ENCODE peak calls at places on chromosomes 6 and 20, in four cellular contexts. Q, Z, D and Y are unnamed samples.

GRCh38 chr20:59645316-59645715 is 41.0 kb downstream of the PHACTR3 start:
- DNase-seq in Z (no peak), D (no peak), Q (no peak), Y (no peak)

GRCh38 chr6:43993881-43994523 is 133.2 kb downstream of the MRPL14 start:
- DNase-seq in Z (no peak), D (no peak), Q (no peak), Y (no peak)

GRCh38 chr20:56928007-56928406 is 298.9 kb downstream of the TFAP2C start:
- DNase-seq in Q (no peak), D (no peak), Z (no peak), Y (no peak)

GRCh38 chr6:139349464-139350020 is 24.9 kb downstream of the CITED2 start:
- DNase-seq in Z (peak; percentile 29), D (no peak), Q (no peak), Y (no peak)

GRCh38 chr6:94269256-94269655 is 849.9 kb upstream of the EPHA7 start:
- DNase-seq in Z (no peak), D (no peak), Q (no peak), Y (no peak)

GRCh38 chr6:30111266-30111856 is 1.5 kb downstream of the TRIM31 start:
- DNase-seq in Z (no peak), Q (no peak), D (no peak), Y (no peak)

GRCh38 chr6:65182681-65183080 is 524.3 kb downstream of the EYS start:
- DNase-seq in Q (no peak), Z (no peak), D (peak; percentile 9), Y (no peak)

GRCh38 chr6:101668496-101668895 is 275.0 kb downstream of the GRIK2 start:
- DNase-seq in Q (no peak), D (peak; percentile 18), Z (peak; percentile 75), Y (no peak)

GRCh38 chr6:151647871-151648639 is 154.2 kb downstream of the CCDC170 start:
- DNase-seq in Q (no peak), Z (no peak), D (peak; percentile 16), Y (no peak)

GRCh38 chr6:107704377-107705013 is 119.6 kb downstream of the SCML4 start:
- DNase-seq in Z (peak; percentile 30), Q (no peak), D (peak; percentile 79), Y (peak; percentile 47)

GRCh38 chr6:129022011-129022553 is 139.1 kb downstream of the LAMA2 start:
- DNase-seq in Q (no peak), Z (no peak), D (no peak), Y (no peak)

GRCh38 chr6:46024122-46024769 is 8.6 kb upstream of the CLIC5 start:
- DNase-seq in D (no peak), Q (no peak), Z (no peak), Y (no peak)

GRCh38 chr20:3452127-3452526 is 18.7 kb upstream of the ATRN start:
- DNase-seq in Q (no peak), Z (no peak), D (no peak), Y (no peak)

GRCh38 chr6:16514249-16514648 is 247.0 kb downstream of the ATXN1 start:
- DNase-seq in D (peak; percentile 81), Q (no peak), Z (peak; percentile 33), Y (peak; percentile 71)

GRCh38 chr6:111818539-111819226 is 54.6 kb downstream of the FYN start:
- DNase-seq in Z (no peak), D (no peak), Q (no peak), Y (no peak)

GRCh38 chr6:36852481-36853147 is 13.4 kb upstream of the CPNE5 start:
- DNase-seq in Z (no peak), D (peak; percentile 91), Q (no peak), Y (peak; percentile 51)

GRCh38 chr6:41367700-41368099 is 32.3 kb downstream of the NCR2 start:
- DNase-seq in Z (peak; percentile 68), Q (no peak), D (peak; percentile 49), Y (peak; percentile 85)

GRCh38 chr6:87473419-87473903 is 687 bp downstream of the SLC35A1 start:
- DNase-seq in Q (no peak), Z (peak; percentile 63), D (peak; percentile 61), Y (peak; percentile 8)

GRCh38 chr6:168908166-168908565 is 345.5 kb downstream of the THBS2 start:
- DNase-seq in Q (no peak), D (peak; percentile 86), Z (peak; percentile 39), Y (no peak)

GRCh38 chr6:3319801-3320200 is 61.1 kb downstream of the PSMG4 start:
- DNase-seq in Q (no peak), Z (no peak), D (no peak), Y (no peak)

GRCh38 chr6:89547286-89547685 is 91.3 kb downstream of the LYRM2 start:
- DNase-seq in Q (no peak), Z (no peak), D (no peak), Y (no peak)

GRCh38 chr6:112618796-112619195 is 271.7 kb downstream of the RFPL4B start:
- DNase-seq in D (peak; percentile 20), Z (no peak), Q (no peak), Y (peak; percentile 13)

GRCh38 chr6:148112851-148113319 is 229.8 kb upstream of the SASH1 start:
- DNase-seq in D (no peak), Q (no peak), Z (peak; percentile 33), Y (no peak)

GRCh38 chr6:128558021-128558420 is 37.6 kb upstream of the PTPRK start:
- DNase-seq in Q (no peak), D (no peak), Z (no peak), Y (no peak)

GRCh38 chr6:95240514-95240913 is 336.8 kb upstream of the MANEA start:
- DNase-seq in Z (no peak), Q (no peak), D (peak; percentile 24), Y (no peak)

GRCh38 chr6:112311950-112312547 is 35.1 kb upstream of the RFPL4B start:
- DNase-seq in D (peak; percentile 65), Z (peak; percentile 39), Q (no peak), Y (peak; percentile 41)

GRCh38 chr20:62030834-62031434 is 34.7 kb downstream of the TAF4 start:
- DNase-seq in Q (no peak), Z (peak; percentile 48), D (no peak), Y (no peak)

GRCh38 chr20:49989234-49990065 is 6.7 kb downstream of the SNAI1 start:
- DNase-seq in Q (no peak), D (peak; percentile 95), Z (no peak), Y (no peak)

GRCh38 chr20:48626226-48626937 is 201.4 kb downstream of the PREX1 start:
- DNase-seq in Q (no peak), Z (no peak), D (peak; percentile 28), Y (no peak)

GRCh38 chr6:56268266-56268665 is 20.9 kb upstream of the COL21A1 start:
- DNase-seq in Q (no peak), D (no peak), Z (no peak), Y (no peak)

GRCh38 chr6:134967711-134968110 is 17.8 kb upstream of the ALDH8A1 start:
- DNase-seq in Q (no peak), D (no peak), Z (no peak), Y (no peak)

GRCh38 chr6:32439708-32440214 is at the start of gene HLA-DRA:
- DNase-seq in D (peak; percentile 68), Z (peak; percentile 74), Q (no peak), Y (peak; percentile 20)

GRCh38 chr20:47638851-47639250 is 137.2 kb downstream of the NCOA3 start:
- DNase-seq in D (no peak), Q (no peak), Z (no peak), Y (no peak)

GRCh38 chr6:39092124-39092523 is 22.9 kb downstream of the SAYSD1 start:
- DNase-seq in Q (no peak), Z (no peak), D (no peak), Y (no peak)

GRCh38 chr6:41257369-41258195 is 28.9 kb downstream of the TREM1 start:
- DNase-seq in D (peak; percentile 57), Z (no peak), Q (no peak), Y (peak; percentile 41)